ENCODE peak calls at places on chromosomes 11 and 22, in ten cellular contexts. R is OCI-LY7; D is WERI-Rb-1; N is fibroblast of the aortic adventitia; P is AG09309; L is body of pancreas; I is lower lobe of right lung; X is tibial nerve; V is heart left ventricle; W is CD8-positive, alpha-beta memory T cell. O is an unnamed sample.

GRCh38 chr22:25002241-25002985 is 49.9 kb downstream of the KIAA1671 start:
- DNase-seq in P (no peak), R (no peak), L (no peak), I (no peak), N (no peak), W (no peak), X (no peak), D (no peak), V (no peak), O (no peak)

GRCh38 chr11:12433571-12434061 is 56.2 kb downstream of the PARVA start:
- DNase-seq in L (no peak), N (peak), P (peak), V (no peak), W (no peak), D (no peak), X (no peak), I (no peak), R (no peak), O (no peak)

GRCh38 chr11:12540913-12541587 is 133.2 kb upstream of the TEAD1 start:
- DNase-seq in P (peak), W (no peak), L (peak), I (no peak), X (peak), N (peak), R (no peak), V (no peak), D (no peak), O (no peak)

GRCh38 chr11:12100886-12101285 is 9.5 kb upstream of the MICAL2 start:
- DNase-seq in I (peak), P (no peak), R (no peak), N (peak), W (no peak), D (no peak), X (peak), L (no peak), V (peak), O (no peak)

GRCh38 chr11:97965849-97966646 is 1054.7 kb upstream of the CNTN5 start:
- DNase-seq in P (peak), X (no peak), I (no peak), D (no peak), L (no peak), N (peak), R (no peak), V (no peak), W (no peak), O (peak)

GRCh38 chr22:44438481-44439131 is 59.4 kb downstream of the RTL6 start:
- DNase-seq in V (no peak), L (no peak), N (no peak), W (no peak), P (no peak), X (no peak), I (no peak), R (no peak), D (no peak), O (no peak)

GRCh38 chr11:28759311-28759710 is 651.1 kb downstream of the METTL15 start:
- DNase-seq in W (no peak), V (no peak), P (no peak), I (no peak), R (no peak), N (peak), D (no peak), L (peak), X (no peak), O (peak)

GRCh38 chr22:25352294-25352680 is 132.8 kb downstream of the CRYBB2 start:
- DNase-seq in L (no peak), I (no peak), V (no peak), D (no peak), X (no peak), N (no peak), W (no peak), P (no peak), R (no peak), O (no peak)

GRCh38 chr22:33921576-33922181 is 1.4 kb upstream of the LARGE1 start:
- DNase-seq in X (peak), D (peak), L (peak), I (peak), N (peak), P (no peak), W (no peak), V (peak), R (peak), O (no peak)

GRCh38 chr11:108565653-108566052 is 27.9 kb downstream of the EXPH5 start:
- DNase-seq in X (no peak), R (no peak), L (peak), V (no peak), N (no peak), W (no peak), I (no peak), P (no peak), D (no peak), O (no peak)

GRCh38 chr11:113311536-113311935 is 2.8 kb upstream of the TTC12 start:
- DNase-seq in R (no peak), V (no peak), D (no peak), X (no peak), N (no peak), L (no peak), W (no peak), I (no peak), P (no peak), O (no peak)

GRCh38 chr11:11731311-11732083 is 109.7 kb upstream of the GALNT18 start:
- DNase-seq in I (no peak), V (no peak), W (no peak), X (no peak), L (no peak), N (peak), D (no peak), R (no peak), P (peak), O (peak)

GRCh38 chr22:32764330-32765116 is 37.0 kb upstream of the TIMP3 start:
- DNase-seq in R (no peak), L (peak), D (peak), W (no peak), N (peak), V (peak), X (peak), I (no peak), P (peak), O (no peak)

GRCh38 chr22:25953919-25954318 is 211.9 kb downstream of the MYO18B start:
- DNase-seq in W (no peak), R (no peak), I (no peak), P (no peak), V (no peak), D (no peak), N (no peak), X (no peak), L (no peak), O (no peak)

GRCh38 chr11:32838505-32839274 is 9.0 kb downstream of the PRRG4 start:
- DNase-seq in R (no peak), V (no peak), I (no peak), W (no peak), N (peak), D (no peak), L (no peak), X (no peak), P (no peak), O (peak)

GRCh38 chr11:61334434-61335354 is 1.7 kb downstream of the TKFC start:
- DNase-seq in L (peak), R (no peak), V (no peak), P (no peak), N (peak), D (no peak), I (no peak), X (no peak), W (no peak), O (no peak)

GRCh38 chr22:45994516-45995404 is 17.8 kb upstream of the WNT7B start:
- DNase-seq in D (peak), W (peak), V (peak), L (peak), X (peak), N (peak), I (peak), R (peak), P (no peak), O (no peak)

GRCh38 chr11:31902706-31903105 is 91.6 kb upstream of the PAX6 start:
- DNase-seq in X (no peak), P (no peak), N (no peak), I (no peak), L (no peak), W (no peak), R (no peak), D (no peak), V (no peak), O (no peak)

GRCh38 chr11:63841554-63841953 is 2.6 kb downstream of the MARK2 start:
- DNase-seq in I (peak), R (no peak), D (no peak), P (no peak), L (peak), N (peak), X (no peak), V (no peak), W (no peak), O (no peak)

GRCh38 chr11:726278-726915 is 20.4 kb downstream of the EPS8L2 start:
- DNase-seq in N (peak), V (no peak), R (peak), I (peak), X (no peak), P (no peak), D (peak), W (peak), L (peak), O (no peak)

GRCh38 chr22:38203090-38203810 is 1.5 kb downstream of the MAFF start:
- DNase-seq in I (peak), P (no peak), L (peak), V (no peak), R (peak), W (peak), D (peak), N (peak), X (no peak), O (no peak)

GRCh38 chr22:42719133-42719532 is 1.5 kb downstream of the A4GALT start:
- DNase-seq in X (no peak), R (peak), N (peak), D (no peak), W (no peak), V (peak), P (no peak), L (no peak), I (no peak), O (no peak)

GRCh38 chr22:42717197-42717967 is 3.3 kb downstream of the A4GALT start:
- DNase-seq in R (peak), L (no peak), D (peak), P (no peak), W (no peak), N (peak), X (no peak), V (no peak), I (no peak), O (no peak)

GRCh38 chr22:42720263-42721044 is at the start of gene A4GALT:
- DNase-seq in P (no peak), D (no peak), N (no peak), V (peak), X (no peak), I (no peak), R (peak), L (no peak), W (no peak), O (no peak)

GRCh38 chr22:42721045-42721434 is 370 bp upstream of the A4GALT start:
- DNase-seq in D (no peak), I (no peak), L (no peak), W (no peak), R (no peak), V (no peak), P (no peak), X (no peak), N (peak), O (no peak)

DNA sequence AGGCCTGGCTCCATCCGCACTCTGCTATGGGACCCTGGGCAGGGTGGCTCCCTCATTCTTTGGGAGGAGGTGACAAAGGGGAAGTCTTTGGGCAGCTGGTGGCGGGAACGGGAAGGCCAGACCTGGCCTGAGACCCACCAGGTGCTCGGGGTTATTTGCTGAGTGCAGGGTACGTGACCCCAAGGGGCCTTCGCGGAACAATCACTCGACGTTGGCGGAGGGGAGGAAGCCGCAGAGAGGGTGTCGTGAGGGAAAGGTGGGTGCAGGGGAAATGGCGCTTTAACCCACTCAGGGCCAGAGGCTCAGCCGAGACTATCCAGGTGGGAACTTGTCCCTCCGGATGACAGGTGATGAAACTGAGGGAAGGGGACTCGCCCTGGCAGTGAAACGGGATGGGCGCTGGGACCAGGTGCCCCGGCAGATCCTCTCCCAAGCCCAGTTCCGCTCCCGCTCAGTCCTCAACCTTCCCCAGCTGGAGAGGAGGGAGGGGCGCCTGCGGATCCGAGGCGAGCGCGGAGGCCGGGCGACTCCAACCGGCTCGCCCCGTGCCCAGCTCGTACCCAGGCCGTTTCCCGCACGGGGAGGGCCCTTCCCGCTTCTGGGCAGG is 911 bp downstream of the A4GALT start:
- DNase-seq in X (no peak), D (no peak), W (no peak), L (no peak), N (no peak), R (peak), P (no peak), I (no peak), V (no peak), O (no peak)
- H3K4me3 ChIP-seq in X (peak), D (peak), W (no peak), L (no peak), N (peak), R (peak), P (peak), I (peak), V (peak), O (peak)

GRCh38 chr22:29882716-29883044 is 294 bp upstream of the MTMR3 start:
- DNase-seq in V (no peak), L (no peak), W (no peak), P (no peak), N (no peak), D (no peak), I (no peak), R (no peak), X (no peak), O (no peak)
- H3K4me3 ChIP-seq in V (peak), L (peak), W (peak), P (no peak), N (peak), D (no peak), I (peak), R (peak), X (peak), O (peak)

DNA sequence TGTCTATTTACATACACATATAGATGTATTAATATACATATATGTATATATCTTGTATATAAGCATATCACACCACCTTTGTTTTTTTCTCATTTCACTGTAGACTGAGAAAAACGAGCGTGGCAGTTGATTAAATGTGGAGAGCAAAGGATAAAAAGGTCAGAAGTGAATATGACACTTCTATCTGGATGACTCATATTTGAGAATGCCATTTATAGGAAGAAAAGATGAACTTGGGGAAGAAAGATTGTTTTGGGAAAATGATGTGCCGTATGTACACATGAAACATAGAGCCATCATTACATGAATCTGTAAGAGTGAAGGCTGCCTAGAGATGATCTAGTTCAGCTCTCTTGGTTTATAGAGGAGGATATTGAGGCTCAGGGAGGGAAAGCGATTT is 28.7 kb downstream of the AMOTL1 start:
- DNase-seq in W (no peak), X (no peak), R (no peak), V (no peak), I (no peak), P (no peak), L (no peak), D (no peak), N (no peak), O (no peak)
- H3K4me3 ChIP-seq in W (no peak), X (no peak), R (no peak), V (no peak), I (no peak), P (no peak), L (no peak), D (no peak), N (no peak), O (no peak)

GRCh38 chr11:44632466-44633123 is 67.1 kb downstream of the CD82 start:
- DNase-seq in W (no peak), L (no peak), P (no peak), D (peak), N (no peak), R (peak), X (no peak), V (peak), I (no peak), O (no peak)

GRCh38 chr11:44633641-44634040 is 68.2 kb downstream of the CD82 start:
- DNase-seq in V (no peak), X (no peak), P (no peak), N (no peak), D (peak), L (no peak), W (no peak), R (peak), I (no peak), O (no peak)

GRCh38 chr11:44631831-44632230 is 66.4 kb downstream of the CD82 start:
- DNase-seq in W (no peak), V (no peak), R (no peak), D (no peak), N (no peak), I (no peak), X (no peak), L (no peak), P (no peak), O (no peak)

GRCh38 chr11:44637477-44637876 is 72.0 kb downstream of the CD82 start:
- DNase-seq in R (no peak), D (no peak), N (no peak), L (no peak), P (no peak), W (no peak), V (no peak), I (no peak), X (no peak), O (no peak)

GRCh38 chr11:44634401-44635281 is 69.2 kb downstream of the CD82 start:
- DNase-seq in R (peak), W (no peak), V (peak), D (peak), P (no peak), I (no peak), L (peak), N (peak), X (no peak), O (peak)
- H3K4me3 ChIP-seq in R (no peak), W (no peak), V (no peak), D (peak), P (no peak), I (no peak), L (no peak), N (no peak), X (no peak), O (no peak)

GRCh38 chr11:116984589-116984988 is 113.6 kb downstream of the SIK3 start:
- DNase-seq in L (no peak), W (no peak), R (no peak), I (no peak), P (peak), V (no peak), X (peak), N (peak), D (no peak), O (no peak)
- H3K4me3 ChIP-seq in L (no peak), W (no peak), R (no peak), I (no peak), P (no peak), V (no peak), X (no peak), N (peak), D (no peak), O (no peak)

DNA sequence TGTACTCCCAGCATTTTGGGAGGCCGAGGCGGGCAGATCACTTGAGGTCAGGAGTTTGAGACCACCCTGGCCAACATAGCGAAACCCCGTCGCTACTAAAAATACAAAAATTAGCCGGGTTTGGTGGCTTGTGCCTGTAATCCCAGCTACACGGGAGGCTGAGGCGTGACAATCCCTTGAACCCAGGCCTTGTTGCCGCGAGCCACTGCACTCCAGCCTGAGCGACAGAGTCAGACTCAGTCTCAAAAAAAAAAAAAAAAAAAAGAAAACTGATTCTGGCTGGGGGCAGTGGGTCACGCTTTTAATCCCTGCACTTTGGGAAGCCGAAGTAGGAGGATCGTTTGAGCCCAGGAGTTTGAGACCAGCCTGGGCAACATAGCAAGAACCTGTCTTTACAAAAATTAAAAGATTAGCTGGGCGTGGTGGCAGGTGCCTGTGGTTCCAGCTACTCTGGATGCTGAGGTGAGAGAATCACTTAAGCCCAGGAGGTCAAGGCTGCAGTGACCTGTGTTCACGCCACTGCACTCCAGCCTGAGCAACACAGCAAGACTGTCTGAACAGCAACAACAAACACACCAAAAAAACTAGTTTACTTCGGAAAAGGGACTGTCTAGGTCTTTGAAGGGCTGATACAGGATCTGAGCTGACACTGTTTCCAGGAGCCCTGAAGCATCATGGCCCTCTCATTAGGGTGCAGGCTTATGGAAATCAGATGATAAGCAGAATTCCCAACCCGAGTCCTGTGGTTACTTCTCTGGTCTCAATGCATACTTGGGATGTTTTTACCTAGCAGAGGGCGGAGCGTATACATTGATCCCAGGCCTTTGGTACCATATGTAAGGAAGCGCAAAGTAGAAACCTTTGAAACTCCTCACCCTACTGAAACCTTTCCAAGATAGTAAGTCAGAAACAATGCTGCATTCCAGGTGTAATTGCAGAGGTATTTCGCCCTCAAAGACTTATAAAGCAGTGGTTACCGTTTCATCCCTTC is 1.8 kb upstream of the CHKB start:
- DNase-seq in D (no peak), X (no peak), I (peak), V (no peak), L (no peak), N (no peak), W (no peak), R (no peak), P (no peak), O (no peak)
- H3K4me3 ChIP-seq in D (no peak), X (no peak), I (no peak), V (no peak), L (no peak), N (no peak), W (no peak), R (peak), P (no peak), O (no peak)

GRCh38 chr22:43152001-43152354 is 619 bp downstream of the TSPO start:
- DNase-seq in I (no peak), N (no peak), X (no peak), W (no peak), V (no peak), P (no peak), D (no peak), R (peak), L (no peak), O (no peak)

GRCh38 chr22:43154887-43155536 is 3.7 kb downstream of the TSPO start:
- DNase-seq in D (no peak), X (peak), N (no peak), P (no peak), R (no peak), W (no peak), I (peak), V (no peak), L (peak), O (no peak)

GRCh38 chr22:43155789-43156188 is 4.4 kb downstream of the TSPO start:
- DNase-seq in W (no peak), R (no peak), L (no peak), I (no peak), V (no peak), X (no peak), P (no peak), D (no peak), N (no peak), O (no peak)

GRCh38 chr22:43152355-43153071 is 1.2 kb downstream of the TSPO start:
- DNase-seq in V (peak), X (peak), W (peak), D (no peak), L (peak), R (peak), I (peak), P (no peak), N (peak), O (no peak)

DNA sequence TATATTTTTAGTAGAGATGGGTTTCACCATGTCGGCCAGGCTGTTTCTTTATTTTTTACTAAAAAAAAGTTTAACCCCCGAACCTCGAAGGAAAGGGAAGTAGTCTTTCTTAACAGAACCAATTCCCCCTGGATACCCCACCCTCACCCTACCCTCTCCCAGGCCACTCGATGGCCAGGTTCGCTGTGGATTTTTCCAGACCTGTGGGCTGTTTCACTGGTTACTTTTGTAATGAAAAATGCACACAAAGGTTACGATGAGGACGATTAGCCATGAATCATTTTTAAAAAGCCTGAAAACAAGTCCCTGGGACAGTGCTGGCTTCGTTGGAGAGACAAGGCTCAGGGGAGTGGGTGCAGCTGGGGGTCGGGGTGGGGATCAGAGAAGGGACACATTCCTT is 2.6 kb downstream of the TSPO start:
- DNase-seq in P (no peak), R (no peak), X (no peak), L (no peak), I (no peak), V (no peak), N (no peak), D (no peak), W (no peak), O (no peak)
- H3K4me3 ChIP-seq in P (no peak), R (no peak), X (no peak), L (no peak), I (peak), V (no peak), N (no peak), D (no peak), W (no peak), O (no peak)